ENCODE peak calls at places on chromosomes 1 and 21, in six cellular contexts. D is aorta, X is endothelial cell of umbilical vein, O is GM23248, Y is Panc1, G is spleen. T is an unnamed sample.
A peak's percentile ranks its signal among the peaks of the same experiment; 100 is the strongest.

GRCh38 chr1:178935610-178936009 is 64.7 kb upstream of the ANGPTL1 start:
- DNase-seq in D (no peak), G (no peak), O (no peak), Y (no peak), X (no peak), T (no peak)

GRCh38 chr1:183227963-183228649 is 42.0 kb downstream of the LAMC2 start:
- DNase-seq in G (no peak), D (no peak), O (peak; percentile 68), Y (peak; percentile 15), X (peak; percentile 54), T (peak; percentile 68)

GRCh38 chr1:240117202-240117769 is 25.6 kb downstream of the FMN2 start:
- DNase-seq in D (no peak), O (no peak), Y (no peak), G (no peak), X (no peak), T (no peak)

GRCh38 chr1:240831922-240832321 is 220.0 kb upstream of the GREM2 start:
- DNase-seq in D (no peak), Y (no peak), X (peak; percentile 39), G (no peak), O (peak; percentile 29), T (no peak)

GRCh38 chr21:31196724-31197123 is 147.3 kb downstream of the TIAM1 start:
- DNase-seq in Y (no peak), D (no peak), O (no peak), X (no peak), G (no peak), T (no peak)

GRCh38 chr1:116508090-116508983 is 62.5 kb downstream of the CD58 start:
- DNase-seq in G (no peak), D (no peak), X (no peak), Y (no peak), O (no peak), T (no peak)

GRCh38 chr1:168555521-168556046 is 11.8 kb upstream of the XCL2 start:
- DNase-seq in O (no peak), G (no peak), X (no peak), D (no peak), Y (no peak), T (no peak)

GRCh38 chr1:209748620-209749019 is 7.2 kb upstream of the TRAF3IP3 start:
- DNase-seq in Y (no peak), X (no peak), O (no peak), G (no peak), D (no peak), T (no peak)

GRCh38 chr1:40625076-40625475 is 40.4 kb downstream of the RIMS3 start:
- DNase-seq in D (no peak), X (no peak), G (no peak), Y (no peak), O (peak; percentile 30), T (peak; percentile 67)

GRCh38 chr1:82491301-82491986 is 690.7 kb downstream of the ADGRL2 start:
- DNase-seq in D (no peak), G (no peak), X (no peak), Y (no peak), O (peak; percentile 5), T (no peak)

GRCh38 chr1:77370161-77370560 is 88.3 kb downstream of the AK5 start:
- DNase-seq in Y (no peak), D (no peak), X (no peak), G (no peak), O (no peak), T (no peak)

GRCh38 chr1:85454214-85454613 is 10.7 kb downstream of the DDAH1 start:
- DNase-seq in X (no peak), G (no peak), O (no peak), Y (no peak), D (no peak), T (no peak)

GRCh38 chr1:246888522-246888921 is 43.2 kb downstream of the AHCTF1 start:
- DNase-seq in O (no peak), Y (no peak), D (no peak), G (no peak), X (no peak), T (no peak)

GRCh38 chr1:42529724-42530161 is 66.7 kb downstream of the CCDC30 start:
- DNase-seq in D (no peak), O (peak; percentile 91), X (peak; percentile 66), Y (peak; percentile 80), G (no peak), T (no peak)

GRCh38 chr1:44327679-44328491 is 27.2 kb downstream of the ERI3 start:
- DNase-seq in O (peak; percentile 100), D (peak; percentile 96), G (no peak), Y (peak; percentile 99), X (peak; percentile 60), T (peak; percentile 83)

GRCh38 chr1:40899230-40899870 is 37.2 kb upstream of the CITED4 start:
- DNase-seq in X (no peak), O (no peak), D (no peak), Y (no peak), G (no peak), T (no peak)

GRCh38 chr1:33292726-33293340 is 28.1 kb downstream of the A3GALT2 start:
- DNase-seq in G (no peak), Y (no peak), O (no peak), D (peak; percentile 72), X (no peak), T (no peak)

GRCh38 chr1:7640920-7641319 is 130.2 kb upstream of the VAMP3 start:
- DNase-seq in X (no peak), O (no peak), Y (no peak), D (no peak), G (no peak), T (no peak)

GRCh38 chr1:24417681-24418080 is 2.1 kb downstream of the NIPAL3 start:
- DNase-seq in Y (no peak), O (peak; percentile 72), D (no peak), G (no peak), X (no peak), T (no peak)

GRCh38 chr1:11620924-11621323 is 33.3 kb downstream of the FBXO2 start:
- DNase-seq in O (no peak), Y (no peak), X (no peak), D (no peak), G (no peak), T (no peak)

GRCh38 chr1:57086141-57086540 is 120.3 kb upstream of the C8B start:
- DNase-seq in X (no peak), G (no peak), O (no peak), Y (no peak), D (no peak), T (no peak)

GRCh38 chr21:45409466-45410150 is 4.6 kb downstream of the COL18A1 start:
- DNase-seq in G (peak; percentile 69), Y (no peak), D (peak; percentile 74), X (no peak), O (no peak), T (peak; percentile 53)

DNA sequence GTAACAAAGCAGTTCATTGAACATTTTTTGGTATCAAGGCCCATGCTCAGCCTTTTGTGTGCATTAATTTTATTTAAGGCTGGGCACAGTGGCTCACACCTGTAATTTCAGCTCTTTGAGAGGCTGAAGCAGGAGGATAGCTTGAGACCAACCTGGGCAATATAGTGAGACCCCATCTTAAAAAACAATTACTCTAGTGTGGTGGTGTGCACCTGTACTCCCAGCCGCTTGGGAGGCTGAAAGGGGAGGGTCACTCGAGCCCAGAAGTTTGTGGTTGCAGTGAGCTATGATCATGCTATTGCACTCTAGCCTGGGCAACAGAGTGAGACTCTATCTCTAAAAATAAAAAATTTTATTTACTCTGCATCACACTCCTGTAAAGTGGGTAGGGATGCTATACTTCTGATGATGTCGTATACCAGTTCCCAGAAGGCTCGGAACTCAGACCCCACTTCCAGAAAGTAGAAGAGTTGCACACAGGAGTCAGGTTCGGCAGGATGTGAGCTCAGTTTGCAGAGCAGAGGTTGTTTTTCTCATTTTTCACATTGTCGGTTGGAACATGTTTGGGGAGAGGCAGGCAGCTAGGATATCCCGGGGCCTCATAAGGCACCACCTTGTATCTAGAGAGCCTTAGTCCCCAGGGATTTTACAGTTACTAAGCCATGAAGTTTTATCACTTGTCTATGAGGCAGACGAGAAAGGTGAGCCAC is 144.6 kb downstream of the GALNT2 start:
- DNase-seq in X (no peak), Y (no peak), O (no peak), G (no peak), D (no peak), T (no peak)
- H3K4me3 ChIP-seq in X (no peak overlapping the region), Y (no peak overlapping the region), O (no peak overlapping the region), G (no peak overlapping the region), D (no peak overlapping the region), T (no peak overlapping the region)

GRCh38 chr21:29343517-29343916 is 44.8 kb downstream of the BACH1 start:
- DNase-seq in G (no peak), O (peak; percentile 80), Y (no peak), D (no peak), X (peak; percentile 72), T (no peak)

GRCh38 chr21:29349702-29350101 is 51.0 kb downstream of the BACH1 start:
- DNase-seq in X (no peak), D (no peak), G (no peak), O (no peak), Y (no peak), T (no peak)

GRCh38 chr21:29347274-29347681 is 48.6 kb downstream of the BACH1 start:
- DNase-seq in X (no peak), D (no peak), Y (no peak), G (no peak), O (peak; percentile 4), T (no peak)

GRCh38 chr21:29346771-29347170 is 48.0 kb downstream of the BACH1 start:
- DNase-seq in D (no peak), X (no peak), G (no peak), Y (no peak), O (no peak), T (no peak)

DNA sequence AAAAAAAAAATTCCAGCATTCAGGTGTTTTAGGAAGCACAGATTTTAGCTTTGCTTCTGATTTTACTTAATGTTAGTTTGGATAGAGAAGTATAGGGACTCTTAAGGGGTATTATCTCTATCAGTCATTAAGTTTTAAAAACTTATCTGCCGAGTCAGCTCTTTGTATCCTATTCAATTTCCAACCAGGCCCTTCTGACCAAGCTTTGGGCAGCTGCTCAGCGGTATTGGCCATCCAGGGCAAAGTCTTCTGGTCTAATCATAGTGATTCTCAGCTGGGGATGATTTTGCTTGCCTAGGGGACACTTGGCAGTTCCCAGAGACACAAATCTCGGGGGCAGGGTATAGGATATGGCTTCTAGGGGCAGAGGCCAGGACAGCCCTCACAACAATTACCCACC is 47.6 kb downstream of the BACH1 start:
- DNase-seq in O (no peak), X (no peak), G (no peak), Y (no peak), D (no peak), T (no peak)
- H3K4me1 ChIP-seq in O (peaks cover 56% of the 10 kb centered on the region), X (peaks cover 27% of the 10 kb centered on the region), G (peaks cover 47% of the 10 kb centered on the region), Y (no peaks in the 10 kb centered on the region), D (peaks cover 5% of the 10 kb centered on the region), T (peaks cover 41% of the 10 kb centered on the region)

DNA sequence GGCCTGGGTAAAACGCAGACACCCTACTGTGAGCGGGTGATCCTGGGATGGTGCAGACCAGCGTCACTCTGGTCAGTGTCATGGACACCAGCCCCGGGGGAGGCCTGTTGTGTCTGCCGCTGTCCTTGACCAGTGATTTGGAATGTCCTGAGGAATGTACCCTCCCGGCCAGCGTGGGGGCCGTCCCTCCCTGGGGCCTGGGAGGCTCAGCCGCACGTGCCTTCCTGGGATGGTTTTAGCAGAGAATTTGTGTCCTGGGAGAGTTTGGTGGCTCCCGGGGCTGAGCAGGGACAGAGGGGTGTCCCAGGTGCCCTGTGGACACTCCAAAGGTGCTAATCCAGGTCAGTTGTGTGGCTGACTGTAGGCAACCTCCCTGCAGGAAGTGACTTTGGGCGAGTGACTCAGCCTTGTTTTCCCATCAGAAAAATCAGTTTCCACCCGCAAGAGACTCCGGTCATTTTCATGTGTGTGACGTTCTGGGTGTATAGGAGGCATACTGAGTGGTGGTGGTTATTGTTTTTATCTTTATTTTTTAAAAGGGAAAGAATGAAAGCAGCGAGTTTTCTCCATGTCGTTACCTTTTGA is 6.3 kb downstream of the ARHGEF16 start:
- DNase-seq in Y (no peak), O (no peak), G (no peak), D (no peak), X (no peak), T (no peak)
- H3K27me3 ChIP-seq in Y (no peaks in the 10 kb centered on the region), O (peaks cover 5% of the 10 kb centered on the region), G (no peaks in the 10 kb centered on the region), D (no peaks in the 10 kb centered on the region), X (no peaks in the 10 kb centered on the region), T (no peaks in the 10 kb centered on the region)

GRCh38 chr1:153358691-153358975 is 979 bp downstream of the S100A9 start:
- DNase-seq in Y (no peak), G (peak; percentile 35), X (no peak), D (no peak), O (no peak), T (no peak)
- H3K4me3 ChIP-seq in Y (no peak overlapping the region), G (peak overlapping the region; percentile 64), X (no peak overlapping the region), D (no peak overlapping the region), O (no peak overlapping the region), T (no peak overlapping the region)

T was measured in pancreas.